ENCODE peak calls at places on chromosomes 11 and 22, in four cellular contexts. S is SJSA1, I is A549, E is ovary. U is an unnamed sample.

GRCh38 chr11:41201156-41201555 is 258.3 kb downstream of the LRRC4C start:
- DNase-seq in S (peak), I (peak), E (no peak), U (no peak)

GRCh38 chr11:62088331-62088933 is 35.4 kb upstream of the INCENP start:
- DNase-seq in S (no peak), I (peak), E (no peak), U (no peak)

GRCh38 chr22:39665229-39665628 is 94.7 kb downstream of the CACNA1I start:
- DNase-seq in S (no peak), I (no peak), E (no peak), U (no peak)

GRCh38 chr11:129418039-129418438 is 42.4 kb downstream of the BARX2 start:
- DNase-seq in S (no peak), I (no peak), E (no peak), U (no peak)

GRCh38 chr11:72738199-72739141 is 13.7 kb downstream of the ARAP1 start:
- DNase-seq in S (no peak), I (no peak), E (no peak), U (peak)

GRCh38 chr22:39129081-39129480 is 23.4 kb downstream of the CBX7 start:
- DNase-seq in S (no peak), I (no peak), E (no peak), U (no peak)

GRCh38 chr11:76654310-76654851 is 16.2 kb downstream of the LRRC32 start:
- DNase-seq in S (peak), I (no peak), E (peak), U (peak)

GRCh38 chr11:1832989-1833365 is 1.8 kb upstream of the SYT8 start:
- DNase-seq in S (no peak), I (no peak), E (no peak), U (no peak)

GRCh38 chr11:36118084-36118483 is 171.1 kb downstream of the COMMD9 start:
- DNase-seq in S (no peak), I (no peak), E (no peak), U (no peak)

GRCh38 chr11:69267395-69267805 is 26.6 kb upstream of the MYEOV start:
- DNase-seq in S (no peak), I (no peak), E (no peak), U (no peak)

GRCh38 chr11:118851970-118852369 is 31.7 kb upstream of the CXCR5 start:
- DNase-seq in S (no peak), I (no peak), E (no peak), U (no peak)

GRCh38 chr11:73288197-73288872 is 16.2 kb downstream of the P2RY6 start:
- DNase-seq in S (no peak), I (no peak), E (no peak), U (no peak)

GRCh38 chr11:85961130-85961529 is 105.9 kb downstream of the CCDC83 start:
- DNase-seq in S (no peak), I (no peak), E (no peak), U (no peak)

GRCh38 chr22:40204331-40205116 is 26.8 kb downstream of the TNRC6B start:
- DNase-seq in S (peak), I (no peak), E (no peak), U (no peak)

GRCh38 chr22:49010901-49011300 is 816.8 kb downstream of the BRD1 start:
- DNase-seq in S (no peak), I (no peak), E (no peak), U (no peak)

GRCh38 chr11:33703771-33704170 is 3.1 kb upstream of the C11orf91 start:
- DNase-seq in S (peak), I (peak), E (no peak), U (peak)

GRCh38 chr11:97937501-97937900 is 1083.2 kb upstream of the CNTN5 start:
- DNase-seq in S (no peak), I (no peak), E (no peak), U (no peak)

GRCh38 chr11:14001597-14001996 is 39.1 kb downstream of the SPON1 start:
- DNase-seq in S (no peak), I (no peak), E (no peak), U (no peak)

GRCh38 chr11:31805037-31805628 is 6.0 kb downstream of the PAX6 start:
- DNase-seq in S (no peak), I (no peak), E (no peak), U (peak)
- H3K4me3 ChIP-seq in S (no peak), I (no peak), E (no peak), U (no peak)

GRCh38 chr11:12914401-12914912 is 94.7 kb upstream of the RASSF10 start:
- DNase-seq in S (peak), I (peak), E (peak), U (peak)
- H3K27ac ChIP-seq in S (no peak), I (no peak), E (no peak), U (no peak)

DNA sequence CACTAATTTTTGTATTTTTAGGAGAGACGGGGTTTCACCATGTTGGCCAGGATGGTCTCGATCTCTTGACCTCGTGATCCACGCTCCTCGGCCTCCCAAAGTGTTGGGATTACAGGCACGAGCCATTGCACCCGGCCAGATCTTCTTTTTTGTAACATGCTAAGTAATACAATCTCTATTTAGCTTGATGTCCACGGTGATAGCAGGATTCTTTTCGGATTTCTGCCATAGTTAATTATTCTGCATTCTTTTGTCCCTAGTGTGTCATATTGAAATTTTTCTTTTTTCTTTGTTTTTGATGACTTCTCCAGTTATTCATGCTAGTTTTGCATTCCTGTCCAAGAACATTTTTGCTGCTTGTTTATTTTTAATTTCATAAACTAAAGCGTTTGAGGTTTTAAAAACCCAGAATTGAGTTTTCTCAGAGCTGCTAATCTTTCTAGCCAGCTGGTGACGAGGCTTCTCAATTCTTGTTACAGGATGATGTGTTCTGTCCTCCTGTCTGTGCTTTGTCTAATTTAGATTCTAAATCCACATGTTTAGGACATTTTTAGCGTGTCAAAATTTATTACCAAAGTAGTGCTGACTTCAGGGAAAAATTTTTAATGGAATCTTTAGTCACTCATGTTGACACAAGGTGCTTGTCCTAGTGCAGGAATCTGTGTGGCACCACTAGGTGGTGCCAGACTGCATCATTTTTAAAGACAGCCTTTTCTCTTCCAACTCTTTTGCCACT is 21.8 kb downstream of the NF2 start:
- DNase-seq in S (peak), I (peak), E (peak), U (peak)
- H3K4me3 ChIP-seq in S (no peak), I (no peak), E (no peak), U (no peak)

DNA sequence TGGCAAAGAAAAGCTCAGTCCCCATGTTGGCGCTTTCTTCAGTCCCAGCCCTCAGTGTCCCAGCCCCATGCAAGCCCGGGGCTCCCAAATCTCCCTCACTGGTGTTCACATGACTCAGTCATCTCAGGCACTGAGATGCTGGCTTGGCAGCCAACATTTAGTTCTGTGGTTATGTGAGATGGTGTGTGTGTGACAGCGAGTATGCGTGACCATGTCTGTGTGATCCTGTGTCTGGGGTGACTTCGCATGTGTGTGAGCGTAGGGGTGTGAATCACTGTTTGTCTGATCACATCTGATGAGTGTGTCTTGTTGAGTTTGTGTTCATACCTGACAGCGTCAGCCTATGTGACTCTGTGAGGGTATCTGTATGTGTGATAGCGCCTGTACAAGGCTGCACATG is 16.2 kb downstream of the CREB3L1 start:
- DNase-seq in S (peak), I (no peak), E (no peak), U (no peak)
- H3K27ac ChIP-seq in S (peak), I (no peak), E (no peak), U (no peak)

DNA sequence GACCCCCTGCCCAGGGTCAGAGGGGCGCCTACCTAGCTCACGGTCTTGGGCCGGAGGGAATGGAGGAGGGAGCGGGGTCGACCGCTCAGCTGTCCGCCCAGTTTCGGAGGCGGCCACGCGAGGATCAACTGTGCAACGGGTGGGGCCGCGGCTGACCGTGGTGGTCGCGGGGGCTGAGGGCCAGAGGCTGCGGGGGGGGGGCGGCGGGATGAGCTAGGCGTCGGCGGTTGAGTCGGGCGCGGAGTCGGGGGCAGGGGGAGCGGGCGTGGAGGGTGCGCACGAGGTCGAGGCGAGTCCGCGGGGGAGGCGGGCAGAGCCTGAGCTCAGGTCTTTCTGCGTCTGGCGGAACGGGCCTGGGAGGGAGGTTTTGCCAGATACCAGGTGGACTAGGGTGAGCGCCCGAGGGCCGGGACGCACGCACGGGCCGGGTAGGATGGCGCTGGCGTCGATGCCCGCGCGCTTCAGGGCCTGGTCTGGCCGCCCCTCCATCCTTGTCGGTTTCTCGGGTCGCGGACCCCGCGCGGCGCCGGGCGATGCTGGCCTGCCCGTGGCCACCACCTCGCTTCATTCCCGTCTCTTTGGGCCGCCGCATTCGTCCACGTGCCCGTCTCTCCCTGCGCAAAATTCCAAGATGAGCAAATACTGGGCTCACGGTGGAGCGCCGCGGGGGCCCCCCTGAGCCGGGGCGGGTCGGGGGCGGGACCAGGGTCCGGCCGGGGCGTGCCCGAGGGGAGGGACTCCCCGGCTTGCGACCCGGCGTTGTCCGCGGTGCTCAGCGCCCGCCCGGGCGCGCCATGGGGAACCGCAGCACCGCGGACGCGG is at the start of gene DRD4:
- DNase-seq in S (no peak), I (no peak), E (no peak), U (no peak)
- H3K4me3 ChIP-seq in S (no peak), I (no peak), E (no peak), U (peak)

DNA sequence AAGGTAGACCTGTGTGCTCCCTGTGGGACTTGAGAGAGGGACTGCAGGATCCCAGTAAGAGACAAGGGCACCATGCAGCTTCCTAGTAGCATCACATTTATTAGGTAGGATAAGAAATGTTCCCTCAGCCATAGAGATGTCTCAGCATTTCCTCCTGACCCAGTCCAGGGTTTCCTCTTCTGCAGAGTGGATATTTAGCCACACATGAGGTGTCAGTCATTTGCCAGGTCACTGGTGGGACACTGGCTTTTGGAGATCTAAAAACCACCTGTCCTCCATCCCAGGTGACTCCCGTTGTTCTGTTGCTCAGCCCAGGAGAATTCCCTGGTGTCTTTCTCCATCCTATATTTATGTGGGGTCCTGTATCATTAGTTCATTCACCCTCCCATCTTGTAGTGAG is 117.5 kb upstream of the NNMT start:
- DNase-seq in S (no peak), I (no peak), E (no peak), U (no peak)
- H3K27ac ChIP-seq in S (no peak), I (peak), E (peak), U (peak)

GRCh38 chr11:57614234-57614772 is 16.8 kb downstream of the SERPING1 start:
- DNase-seq in S (no peak), I (no peak), E (no peak), U (no peak)
- H3K4me3 ChIP-seq in S (no peak), I (no peak), E (no peak), U (no peak)

GRCh38 chr11:64331569-64332371 is 8.2 kb upstream of the CCDC88B start:
- DNase-seq in S (peak), I (peak), E (peak), U (peak)

GRCh38 chr11:64337538-64338249 is 2.3 kb upstream of the CCDC88B start:
- DNase-seq in S (no peak), I (no peak), E (no peak), U (peak)

GRCh38 chr11:64330888-64331287 is 9.1 kb upstream of the CCDC88B start:
- DNase-seq in S (no peak), I (no peak), E (no peak), U (no peak)

GRCh38 chr11:64333556-64333955 is 6.4 kb upstream of the CCDC88B start:
- DNase-seq in S (no peak), I (no peak), E (no peak), U (no peak)

DNA sequence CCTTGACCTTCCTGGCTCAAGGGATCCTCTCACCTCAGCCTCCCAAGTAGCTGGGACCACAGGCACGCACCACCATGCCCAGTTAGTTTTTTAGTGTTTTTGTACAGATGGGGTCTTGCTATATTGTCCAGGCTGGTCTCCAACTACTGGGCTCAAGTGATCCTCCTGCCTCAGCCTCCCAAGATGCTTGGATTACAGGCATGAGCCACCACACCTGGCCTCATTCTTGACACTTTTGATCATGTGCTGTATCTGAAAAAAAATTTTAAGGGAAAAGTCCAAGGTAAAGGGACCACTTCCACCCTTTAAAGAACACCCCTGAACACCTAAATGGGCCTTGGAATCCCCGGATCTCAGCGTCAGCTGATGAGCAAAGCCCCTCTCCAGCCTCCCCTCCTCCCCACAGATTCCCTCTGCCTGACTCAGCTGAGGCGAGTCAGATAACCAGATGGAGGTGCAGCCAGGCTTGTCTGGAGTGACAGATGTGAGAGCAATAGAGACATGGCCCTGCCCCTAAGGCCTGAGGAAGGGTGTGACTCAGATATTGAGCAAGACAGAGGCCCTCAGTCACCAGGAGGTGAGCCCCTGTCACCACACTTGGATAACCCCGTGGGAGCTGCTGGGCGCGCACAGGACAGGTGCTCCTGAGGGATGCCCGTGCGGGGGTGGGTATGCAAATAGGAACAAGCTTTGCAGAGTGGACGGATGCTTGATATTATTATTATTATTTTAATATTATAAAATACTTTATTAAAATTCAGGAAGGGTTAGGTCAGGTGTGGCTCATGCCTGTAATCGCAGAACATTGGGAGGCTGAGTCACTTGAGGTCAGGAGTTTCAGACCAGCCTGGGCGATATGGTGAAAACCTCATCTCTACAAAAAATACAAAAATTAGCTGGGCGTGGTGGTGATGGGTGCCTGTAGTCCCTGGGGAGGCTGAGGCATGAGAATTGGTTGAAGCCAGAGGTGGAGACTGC is 5.0 kb upstream of the CCDC88B start:
- DNase-seq in S (peak), I (peak), E (no peak), U (peak)
- H3K27ac ChIP-seq in S (no peak), I (peak), E (no peak), U (no peak)

DNA sequence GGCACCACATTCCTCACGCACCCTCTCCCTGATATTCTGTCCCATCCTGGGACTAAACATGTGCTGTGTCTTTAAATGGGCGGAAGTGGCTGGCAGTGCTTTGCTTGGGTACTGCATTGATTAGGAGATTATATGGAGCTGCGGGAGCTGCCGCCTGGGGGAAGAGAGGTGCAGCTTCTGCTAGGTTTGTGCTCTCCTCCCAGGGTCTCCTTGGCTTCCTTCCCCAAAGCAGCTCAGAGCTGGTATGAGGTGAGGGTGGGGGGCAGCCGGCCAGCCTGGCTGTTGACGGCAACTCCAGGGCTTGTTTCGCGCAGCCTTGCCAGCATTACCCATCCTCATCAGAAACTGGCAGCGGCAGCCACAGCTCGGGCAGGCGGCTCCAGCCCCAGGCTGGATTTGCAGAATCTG is 95.4 kb downstream of the GRAMD1B start:
- DNase-seq in S (peak), I (no peak), E (no peak), U (no peak)
- H3K4me3 ChIP-seq in S (peak), I (no peak), E (no peak), U (peak)

GRCh38 chr11:100622404-100622803 is 64.7 kb upstream of the ARHGAP42 start:
- DNase-seq in S (no peak), I (no peak), E (no peak), U (no peak)

GRCh38 chr11:100619484-100619883 is 67.6 kb upstream of the ARHGAP42 start:
- DNase-seq in S (no peak), I (no peak), E (no peak), U (no peak)

GRCh38 chr11:100624346-100624745 is 62.7 kb upstream of the ARHGAP42 start:
- DNase-seq in S (no peak), I (no peak), E (no peak), U (no peak)

DNA sequence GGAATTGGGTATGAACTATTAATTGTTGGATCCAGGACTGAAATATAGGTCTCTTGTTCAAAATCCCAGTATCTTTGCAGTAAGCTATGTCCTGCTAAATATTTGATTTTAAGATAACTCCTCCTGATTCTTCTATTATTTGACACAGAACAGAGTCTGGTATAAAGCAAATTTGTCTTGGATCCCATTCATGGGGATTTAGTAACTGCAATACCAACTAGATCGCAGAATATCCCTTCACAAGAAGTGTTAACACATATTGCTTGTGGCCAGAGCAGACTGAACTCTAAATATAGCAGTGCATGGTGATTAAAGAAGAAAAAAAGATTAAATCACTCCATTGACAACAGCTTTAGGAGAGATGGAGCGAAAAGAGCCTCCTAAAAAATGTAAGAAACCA is 68.2 kb upstream of the ARHGAP42 start:
- DNase-seq in S (no peak), I (no peak), E (no peak), U (no peak)
- H3K27ac ChIP-seq in S (no peak), I (no peak), E (no peak), U (no peak)

U was measured in right cardiac atrium.